ENCODE peak calls at places on chromosomes 12 and 14, in eight cellular contexts. One of them, this sample, is unnamed. For H3K4me1, the result is how much of the 10 kb centered on the place peaks cover.

GRCh38 chr14:89773644-89774316 is 180.8 kb downstream of the EFCAB11 start:
- DNase-seq in right cardiac atrium: peak
- DNase-seq in A673: no peak
- DNase-seq in A549: peak
- DNase-seq in kidney: no peak
- DNase-seq in Panc1: no peak
- DNase-seq in fibroblast of lung: peak
- DNase-seq in body of pancreas: peak
- DNase-seq in this sample: peak

GRCh38 chr12:15534870-15535269 is 212.6 kb downstream of the PTPRO start:
- DNase-seq in right cardiac atrium: no peak
- DNase-seq in A673: no peak
- DNase-seq in A549: no peak
- DNase-seq in kidney: no peak
- DNase-seq in Panc1: no peak
- DNase-seq in fibroblast of lung: no peak
- DNase-seq in body of pancreas: no peak
- DNase-seq in this sample: no peak

GRCh38 chr14:26163761-26164160 is 434.1 kb downstream of the NOVA1 start:
- DNase-seq in right cardiac atrium: no peak
- DNase-seq in A673: peak
- DNase-seq in A549: no peak
- DNase-seq in kidney: no peak
- DNase-seq in Panc1: no peak
- DNase-seq in fibroblast of lung: peak
- DNase-seq in body of pancreas: no peak
- DNase-seq in this sample: no peak

GRCh38 chr12:63066782-63067181 is 84.2 kb downstream of the AVPR1A start:
- DNase-seq in right cardiac atrium: no peak
- DNase-seq in A673: no peak
- DNase-seq in A549: no peak
- DNase-seq in kidney: no peak
- DNase-seq in Panc1: no peak
- DNase-seq in fibroblast of lung: no peak
- DNase-seq in body of pancreas: no peak
- DNase-seq in this sample: no peak

GRCh38 chr14:33679461-33680225 is 271.2 kb downstream of the EGLN3 start:
- DNase-seq in right cardiac atrium: no peak
- DNase-seq in A673: peak
- DNase-seq in A549: no peak
- DNase-seq in kidney: no peak
- DNase-seq in Panc1: no peak
- DNase-seq in fibroblast of lung: peak
- DNase-seq in body of pancreas: no peak
- DNase-seq in this sample: no peak

GRCh38 chr14:100341301-100342031 is 18.3 kb downstream of the SLC25A47 start:
- DNase-seq in right cardiac atrium: no peak
- DNase-seq in A673: no peak
- DNase-seq in A549: peak
- DNase-seq in kidney: peak
- DNase-seq in Panc1: no peak
- DNase-seq in fibroblast of lung: peak
- DNase-seq in body of pancreas: peak
- DNase-seq in this sample: no peak

GRCh38 chr14:33941727-33942126 is 9.1 kb downstream of the EGLN3 start:
- DNase-seq in right cardiac atrium: no peak
- DNase-seq in A673: no peak
- DNase-seq in A549: no peak
- DNase-seq in kidney: no peak
- DNase-seq in Panc1: no peak
- DNase-seq in fibroblast of lung: no peak
- DNase-seq in body of pancreas: no peak
- DNase-seq in this sample: no peak

GRCh38 chr14:89805501-89805900 is 149.0 kb downstream of the EFCAB11 start:
- DNase-seq in right cardiac atrium: no peak
- DNase-seq in A673: no peak
- DNase-seq in A549: no peak
- DNase-seq in kidney: no peak
- DNase-seq in Panc1: no peak
- DNase-seq in fibroblast of lung: peak
- DNase-seq in body of pancreas: no peak
- DNase-seq in this sample: no peak

GRCh38 chr14:60878536-60878935 is 102.3 kb downstream of the TRMT5 start:
- DNase-seq in right cardiac atrium: no peak
- DNase-seq in A673: no peak
- DNase-seq in A549: no peak
- DNase-seq in kidney: no peak
- DNase-seq in Panc1: no peak
- DNase-seq in fibroblast of lung: peak
- DNase-seq in body of pancreas: no peak
- DNase-seq in this sample: no peak

GRCh38 chr12:103657331-103657730 is 70.3 kb downstream of the STAB2 start:
- DNase-seq in right cardiac atrium: no peak
- DNase-seq in A673: no peak
- DNase-seq in A549: no peak
- DNase-seq in kidney: no peak
- DNase-seq in Panc1: no peak
- DNase-seq in fibroblast of lung: peak
- DNase-seq in body of pancreas: no peak
- DNase-seq in this sample: no peak

GRCh38 chr12:23834076-23834475 is 115.4 kb downstream of the SOX5 start:
- DNase-seq in right cardiac atrium: no peak
- DNase-seq in A673: peak
- DNase-seq in A549: no peak
- DNase-seq in kidney: no peak
- DNase-seq in Panc1: no peak
- DNase-seq in fibroblast of lung: peak
- DNase-seq in body of pancreas: no peak
- DNase-seq in this sample: no peak

GRCh38 chr12:132393991-132394949 is 64.9 kb upstream of the GALNT9 start:
- DNase-seq in right cardiac atrium: peak
- DNase-seq in A673: no peak
- DNase-seq in A549: peak
- DNase-seq in kidney: peak
- DNase-seq in Panc1: no peak
- DNase-seq in fibroblast of lung: no peak
- DNase-seq in body of pancreas: no peak
- DNase-seq in this sample: no peak

GRCh38 chr12:70948976-70949336 is 28.4 kb upstream of the PTPRR start:
- DNase-seq in right cardiac atrium: peak
- DNase-seq in A673: peak
- DNase-seq in A549: no peak
- DNase-seq in kidney: no peak
- DNase-seq in Panc1: no peak
- DNase-seq in fibroblast of lung: no peak
- DNase-seq in body of pancreas: no peak
- DNase-seq in this sample: no peak

GRCh38 chr12:71731439-71732356 is 23.0 kb upstream of the RAB21 start:
- DNase-seq in right cardiac atrium: no peak
- DNase-seq in A673: peak
- DNase-seq in A549: no peak
- DNase-seq in kidney: no peak
- DNase-seq in Panc1: no peak
- DNase-seq in fibroblast of lung: peak
- DNase-seq in body of pancreas: no peak
- DNase-seq in this sample: no peak

GRCh38 chr12:71892059-71892458 is 46.6 kb upstream of the TPH2 start:
- DNase-seq in right cardiac atrium: no peak
- DNase-seq in A673: peak
- DNase-seq in A549: no peak
- DNase-seq in kidney: no peak
- DNase-seq in Panc1: no peak
- DNase-seq in fibroblast of lung: no peak
- DNase-seq in body of pancreas: no peak
- DNase-seq in this sample: no peak

DNA sequence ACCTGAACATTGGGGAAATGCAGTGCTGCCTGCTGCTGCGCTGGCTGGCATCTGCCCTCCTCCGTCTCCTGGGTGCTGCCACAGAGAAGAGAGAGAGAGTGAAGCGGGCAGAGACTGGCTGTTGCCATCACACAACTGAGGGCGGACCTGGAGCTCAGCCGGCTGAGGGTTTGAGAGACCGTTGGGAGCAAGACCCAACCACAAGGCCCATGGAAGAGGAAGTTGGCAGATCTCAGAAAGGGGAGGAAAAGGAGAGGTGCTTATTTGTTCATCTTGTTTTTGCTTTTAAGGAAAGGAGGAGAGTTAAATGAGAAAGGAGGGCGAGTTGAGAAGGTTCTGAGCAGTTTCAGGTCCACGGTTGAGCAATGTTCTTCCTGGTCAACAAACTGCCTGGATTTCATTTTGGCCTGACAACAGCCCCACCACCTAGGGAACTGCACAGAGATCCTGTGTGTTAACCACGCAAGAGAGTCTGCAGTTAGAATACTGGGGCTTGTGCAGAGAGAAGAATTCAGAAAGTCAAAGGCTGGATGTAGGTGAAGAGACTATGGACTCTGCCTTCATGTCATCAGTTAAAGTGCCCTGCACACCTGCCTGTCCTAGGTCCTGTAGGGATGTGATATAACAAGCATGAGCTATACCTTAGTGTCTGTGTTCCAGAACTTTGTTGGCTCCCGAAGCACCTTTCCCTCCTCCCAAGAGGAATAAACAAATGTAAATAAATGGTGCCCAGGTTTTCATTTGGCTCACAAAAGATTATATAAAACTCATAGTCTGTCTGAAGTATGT is 124.6 kb downstream of the ETV6 start:
- DNase-seq in right cardiac atrium: no peak
- DNase-seq in A673: no peak
- DNase-seq in A549: no peak
- DNase-seq in kidney: no peak
- DNase-seq in Panc1: no peak
- DNase-seq in fibroblast of lung: no peak
- DNase-seq in body of pancreas: no peak
- DNase-seq in this sample: no peak
- H3K4me1 ChIP-seq in right cardiac atrium: under half
- H3K4me1 ChIP-seq in A673: under half
- H3K4me1 ChIP-seq in A549: under half
- H3K4me1 ChIP-seq in kidney: under half
- H3K4me1 ChIP-seq in Panc1: under half
- H3K4me1 ChIP-seq in fibroblast of lung: under half
- H3K4me1 ChIP-seq in body of pancreas: under half
- H3K4me1 ChIP-seq in this sample: under half

GRCh38 chr12:116263431-116263830 is 14.1 kb downstream of the MED13L start:
- DNase-seq in right cardiac atrium: no peak
- DNase-seq in A673: no peak
- DNase-seq in A549: no peak
- DNase-seq in kidney: no peak
- DNase-seq in Panc1: no peak
- DNase-seq in fibroblast of lung: no peak
- DNase-seq in body of pancreas: no peak
- DNase-seq in this sample: no peak
- H3K4me1 ChIP-seq in right cardiac atrium: under half
- H3K4me1 ChIP-seq in A673: half or more
- H3K4me1 ChIP-seq in A549: half or more
- H3K4me1 ChIP-seq in kidney: under half
- H3K4me1 ChIP-seq in Panc1: half or more
- H3K4me1 ChIP-seq in fibroblast of lung: under half
- H3K4me1 ChIP-seq in body of pancreas: half or more
- H3K4me1 ChIP-seq in this sample: half or more

GRCh38 chr12:106687652-106688051 is 86.8 kb upstream of the RIC8B start:
- DNase-seq in right cardiac atrium: no peak
- DNase-seq in A673: no peak
- DNase-seq in A549: no peak
- DNase-seq in kidney: no peak
- DNase-seq in Panc1: no peak
- DNase-seq in fibroblast of lung: no peak
- DNase-seq in body of pancreas: no peak
- DNase-seq in this sample: no peak
- H3K4me1 ChIP-seq in right cardiac atrium: under half
- H3K4me1 ChIP-seq in A673: under half
- H3K4me1 ChIP-seq in A549: under half
- H3K4me1 ChIP-seq in kidney: under half
- H3K4me1 ChIP-seq in Panc1: under half
- H3K4me1 ChIP-seq in fibroblast of lung: under half
- H3K4me1 ChIP-seq in body of pancreas: under half
- H3K4me1 ChIP-seq in this sample: under half

GRCh38 chr12:109460538-109460937 is 16.6 kb downstream of the KCTD10 start:
- DNase-seq in right cardiac atrium: peak
- DNase-seq in A673: no peak
- DNase-seq in A549: no peak
- DNase-seq in kidney: peak
- DNase-seq in Panc1: no peak
- DNase-seq in fibroblast of lung: no peak
- DNase-seq in body of pancreas: peak
- DNase-seq in this sample: no peak

GRCh38 chr12:109461049-109461845 is 15.9 kb downstream of the KCTD10 start:
- DNase-seq in right cardiac atrium: no peak
- DNase-seq in A673: no peak
- DNase-seq in A549: no peak
- DNase-seq in kidney: peak
- DNase-seq in Panc1: no peak
- DNase-seq in fibroblast of lung: peak
- DNase-seq in body of pancreas: peak
- DNase-seq in this sample: no peak

GRCh38 chr12:109463776-109464175 is 13.3 kb downstream of the KCTD10 start:
- DNase-seq in right cardiac atrium: no peak
- DNase-seq in A673: no peak
- DNase-seq in A549: no peak
- DNase-seq in kidney: peak
- DNase-seq in Panc1: no peak
- DNase-seq in fibroblast of lung: no peak
- DNase-seq in body of pancreas: no peak
- DNase-seq in this sample: no peak

GRCh38 chr12:109462868-109463692 is 14.0 kb downstream of the KCTD10 start:
- DNase-seq in right cardiac atrium: peak
- DNase-seq in A673: peak
- DNase-seq in A549: no peak
- DNase-seq in kidney: peak
- DNase-seq in Panc1: peak
- DNase-seq in fibroblast of lung: peak
- DNase-seq in body of pancreas: peak
- DNase-seq in this sample: no peak

DNA sequence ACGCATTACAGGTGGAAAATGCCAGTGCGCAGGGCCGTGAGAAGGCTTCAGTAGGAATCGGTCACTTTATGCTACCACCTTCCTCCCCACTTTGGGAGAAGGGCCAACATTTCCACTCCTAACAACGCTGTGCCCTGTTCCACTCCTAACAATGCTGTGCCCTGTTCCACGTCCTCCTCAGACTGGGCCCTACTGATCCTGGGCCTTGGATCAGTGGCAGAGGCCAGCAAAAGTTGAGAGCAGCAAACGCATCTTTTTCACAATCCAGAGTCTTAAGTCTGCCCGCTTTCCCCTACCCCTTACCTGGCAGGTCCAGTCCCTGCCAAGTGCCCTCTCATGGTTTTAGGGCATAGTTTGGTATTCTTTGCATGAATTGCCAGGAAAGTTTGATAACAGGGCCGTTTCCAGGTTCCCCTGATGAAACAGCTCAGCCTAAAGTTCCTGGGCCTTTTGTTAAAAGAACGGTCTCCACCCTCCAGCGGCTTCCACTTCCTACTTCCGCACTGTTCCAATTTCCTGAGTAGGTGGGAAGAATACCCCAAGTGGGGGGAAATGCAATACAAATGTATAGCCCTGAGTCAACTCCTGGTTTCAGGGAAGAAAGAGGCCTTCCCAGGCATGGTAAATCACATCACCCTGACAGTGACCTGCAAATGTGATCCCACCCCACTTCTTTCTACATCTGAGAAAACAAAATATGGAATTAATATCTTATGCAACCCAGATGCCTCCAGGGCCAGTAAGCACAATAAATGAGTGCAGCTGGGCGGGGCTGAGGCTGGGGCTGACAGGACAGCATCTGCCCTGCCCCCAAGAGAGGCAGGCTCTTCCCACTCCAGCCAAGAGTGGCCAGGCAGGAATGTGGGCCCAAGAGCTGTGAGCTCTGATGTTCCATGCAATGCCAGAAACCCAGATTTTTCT is 15.0 kb downstream of the KCTD10 start:
- DNase-seq in right cardiac atrium: peak
- DNase-seq in A673: peak
- DNase-seq in A549: peak
- DNase-seq in kidney: peak
- DNase-seq in Panc1: no peak
- DNase-seq in fibroblast of lung: peak
- DNase-seq in body of pancreas: peak
- DNase-seq in this sample: no peak
- H3K4me1 ChIP-seq in right cardiac atrium: half or more
- H3K4me1 ChIP-seq in A673: under half
- H3K4me1 ChIP-seq in A549: under half
- H3K4me1 ChIP-seq in kidney: half or more
- H3K4me1 ChIP-seq in Panc1: under half
- H3K4me1 ChIP-seq in fibroblast of lung: half or more
- H3K4me1 ChIP-seq in body of pancreas: under half
- H3K4me1 ChIP-seq in this sample: under half